ENCODE peak calls at places on chromosomes 7 and 10, in five cellular contexts. A, O, P, B and F are unnamed samples.

GRCh38 chr10:95391570-95392249 is 100.9 kb upstream of the PDLIM1 start:
- DNase-seq in A (peak), O (no peak), P (peak), B (peak), F (peak)

GRCh38 chr7:39621784-39622411 is 1.5 kb upstream of the RALA start:
- DNase-seq in A (peak), O (peak), P (no peak), B (peak), F (peak)

GRCh38 chr7:157576415-157576814 is 239.6 kb downstream of the DNAJB6 start:
- DNase-seq in A (no peak), O (no peak), P (no peak), B (no peak), F (no peak)

GRCh38 chr7:75989726-75990388 is 4.5 kb downstream of the TMEM120A start:
- DNase-seq in A (no peak), O (no peak), P (no peak), B (peak), F (no peak)

GRCh38 chr7:92836489-92837213 is at the start of gene CDK6:
- DNase-seq in A (peak), O (no peak), P (peak), B (peak), F (peak)

GRCh38 chr7:73833251-73833919 is 2.6 kb downstream of the CLDN4 start:
- DNase-seq in A (peak), O (no peak), P (no peak), B (no peak), F (no peak)

GRCh38 chr7:158726277-158726807 is 21.7 kb upstream of the NCAPG2 start:
- DNase-seq in A (no peak), O (no peak), P (no peak), B (no peak), F (no peak)

GRCh38 chr10:15345450-15345849 is 25.6 kb downstream of the FAM171A1 start:
- DNase-seq in A (no peak), O (no peak), P (no peak), B (no peak), F (no peak)

GRCh38 chr7:1914321-1914720 is 244.2 kb downstream of the ELFN1 start:
- DNase-seq in A (no peak), O (no peak), P (no peak), B (peak), F (peak)

GRCh38 chr10:104209575-104210198 is 22.5 kb downstream of the CFAP43 start:
- DNase-seq in A (peak), O (no peak), P (peak), B (peak), F (peak)

GRCh38 chr10:112973046-112973445 is 23.0 kb downstream of the TCF7L2 start:
- DNase-seq in A (no peak), O (no peak), P (no peak), B (no peak), F (peak)

GRCh38 chr7:99599836-99600235 is 1.8 kb downstream of the TMEM225B start:
- DNase-seq in A (no peak), O (no peak), P (no peak), B (no peak), F (no peak)

GRCh38 chr7:141045842-141046630 is 27.8 kb upstream of the TMEM178B start:
- DNase-seq in A (no peak), O (no peak), P (no peak), B (peak), F (peak)

GRCh38 chr7:158612546-158612945 is 24.9 kb upstream of the PTPRN2 start:
- DNase-seq in A (no peak), O (no peak), P (no peak), B (no peak), F (no peak)

GRCh38 chr7:3880221-3880935 is 579.3 kb downstream of the SDK1 start:
- DNase-seq in A (peak), O (no peak), P (no peak), B (no peak), F (no peak)

GRCh38 chr7:150450491-150450992 is at the start of gene GIMAP8:
- DNase-seq in A (peak), O (peak), P (no peak), B (no peak), F (no peak)

GRCh38 chr10:77168161-77168560 is 469.4 kb downstream of the KCNMA1 start:
- DNase-seq in A (no peak), O (no peak), P (no peak), B (no peak), F (no peak)

GRCh38 chr7:92448185-92448747 is 984 bp downstream of the GATAD1 start:
- DNase-seq in A (peak), O (peak), P (no peak), B (peak), F (peak)

GRCh38 chr7:27210441-27211083 is 10.7 kb upstream of the HOXA13 start:
- DNase-seq in A (peak), O (no peak), P (no peak), B (peak), F (peak)

GRCh38 chr7:111229951-111230350 is 139.0 kb downstream of the LRRN3 start:
- DNase-seq in A (no peak), O (no peak), P (no peak), B (no peak), F (no peak)

GRCh38 chr10:66349726-66350125 is 576.1 kb upstream of the LRRTM3 start:
- DNase-seq in A (no peak), O (no peak), P (no peak), B (no peak), F (no peak)

GRCh38 chr7:17448479-17449423 is 150.3 kb downstream of the AHR start:
- DNase-seq in A (no peak), O (no peak), P (no peak), B (no peak), F (no peak)

GRCh38 chr10:76628801-76629200 is 1008.8 kb downstream of the KCNMA1 start:
- DNase-seq in A (no peak), O (no peak), P (no peak), B (no peak), F (no peak)

GRCh38 chr10:5540080-5540479 is 15.3 kb downstream of the CALML3 start:
- DNase-seq in A (no peak), O (no peak), P (no peak), B (no peak), F (no peak)

GRCh38 chr10:8189458-8189857 is 135.0 kb downstream of the GATA3 start:
- DNase-seq in A (no peak), O (no peak), P (no peak), B (no peak), F (no peak)

GRCh38 chr7:24378871-24379608 is 95.0 kb downstream of the NPY start:
- DNase-seq in A (no peak), O (no peak), P (no peak), B (peak), F (peak)

GRCh38 chr7:52689912-52690311 is 345.5 kb upstream of the POM121L12 start:
- DNase-seq in A (no peak), O (no peak), P (no peak), B (no peak), F (no peak)

DNA sequence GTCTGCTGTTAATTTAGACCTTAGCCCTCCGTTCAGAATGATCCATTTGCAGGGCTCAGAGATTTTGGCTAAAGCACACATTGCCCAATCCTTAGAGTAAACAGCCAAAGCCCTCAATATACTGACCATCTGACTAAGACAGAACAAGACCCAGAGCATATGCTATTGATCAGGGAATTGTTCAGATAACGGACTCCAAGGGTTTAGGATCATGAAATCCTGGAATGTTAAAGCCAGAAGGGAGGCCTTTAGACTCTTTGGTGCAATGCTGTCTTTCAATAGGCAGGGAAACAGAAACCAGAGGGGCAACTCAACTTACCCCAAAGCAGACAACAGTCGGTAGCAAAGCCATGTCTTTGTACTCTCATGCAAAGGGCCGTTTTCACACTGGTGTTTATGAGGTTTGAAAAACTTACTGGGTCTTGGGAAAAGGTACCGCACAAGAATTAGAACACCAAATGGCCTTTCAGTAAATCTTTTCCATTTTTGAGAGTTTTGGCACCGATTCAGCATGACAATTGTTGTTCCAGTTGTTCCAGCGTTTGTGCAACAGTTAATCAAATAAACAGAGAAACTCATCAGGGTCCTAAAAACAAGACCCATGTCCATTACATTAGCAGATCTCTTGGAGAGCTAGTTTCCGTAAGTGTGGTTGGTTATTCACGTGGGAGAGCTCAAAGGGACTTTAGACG is 94.2 kb upstream of the AGBL3 start:
- DNase-seq in A (peak), O (no peak), P (no peak), B (peak), F (peak)
- H3K4me3 ChIP-seq in A (peak), O (no peak), P (peak), B (peak), F (peak)

GRCh38 chr7:36601596-36601995 is 122.7 kb downstream of the AOAH start:
- DNase-seq in A (no peak), O (no peak), P (no peak), B (no peak), F (no peak)

GRCh38 chr7:36602975-36603887 is 121.1 kb downstream of the AOAH start:
- DNase-seq in A (no peak), O (no peak), P (no peak), B (no peak), F (no peak)

GRCh38 chr7:36600314-36600682 is 124.0 kb downstream of the AOAH start:
- DNase-seq in A (no peak), O (no peak), P (no peak), B (no peak), F (no peak)

GRCh38 chr7:36599645-36600313 is 124.5 kb downstream of the AOAH start:
- DNase-seq in A (no peak), O (no peak), P (no peak), B (no peak), F (no peak)

GRCh38 chr7:36600869-36601530 is 123.3 kb downstream of the AOAH start:
- DNase-seq in A (no peak), O (no peak), P (no peak), B (peak), F (peak)
- H3K4me3 ChIP-seq in A (no peak), O (no peak), P (no peak), B (no peak), F (no peak)

DNA sequence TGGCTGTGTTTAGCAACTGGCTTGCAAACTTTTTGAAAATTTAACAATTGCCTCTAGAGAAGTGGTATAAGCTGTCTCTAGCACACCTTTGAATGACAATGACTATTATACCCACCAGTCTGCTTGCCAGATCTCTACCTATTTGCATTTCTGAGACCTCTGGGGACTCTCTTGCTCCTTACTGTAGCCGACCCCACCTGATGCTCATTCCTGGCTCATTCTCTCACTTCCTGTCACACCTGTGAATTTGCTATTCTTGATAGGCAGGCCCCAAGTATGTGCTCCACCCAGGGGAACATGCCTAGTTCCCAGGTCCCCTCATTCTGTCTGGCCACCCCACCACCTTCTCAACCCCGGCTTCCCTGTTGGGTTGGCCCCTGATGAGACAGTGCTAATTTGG is 138.0 kb downstream of the RPS24 start:
- DNase-seq in A (peak), O (no peak), P (no peak), B (no peak), F (no peak)
- H3K4me3 ChIP-seq in A (no peak), O (no peak), P (no peak), B (no peak), F (no peak)

GRCh38 chr7:29359480-29360093 is 165.0 kb downstream of the CHN2 start:
- DNase-seq in A (no peak), O (no peak), P (no peak), B (no peak), F (no peak)
- H3K4me3 ChIP-seq in A (no peak), O (no peak), P (no peak), B (no peak), F (no peak)

GRCh38 chr10:132452651-132453469 is 55.9 kb downstream of the PWWP2B start:
- DNase-seq in A (peak), O (peak), P (peak), B (peak), F (peak)
- H3K4me3 ChIP-seq in A (peak), O (no peak), P (no peak), B (peak), F (no peak)

GRCh38 chr10:11827006-11827405 is 3.9 kb downstream of the PROSER2 start:
- DNase-seq in A (no peak), O (no peak), P (no peak), B (no peak), F (no peak)

GRCh38 chr10:11827414-11827813 is 4.3 kb downstream of the PROSER2 start:
- DNase-seq in A (no peak), O (no peak), P (no peak), B (no peak), F (no peak)

GRCh38 chr10:11824825-11825224 is 1.7 kb downstream of the PROSER2 start:
- DNase-seq in A (no peak), O (no peak), P (no peak), B (peak), F (no peak)

GRCh38 chr10:11824376-11824775 is 1.2 kb downstream of the PROSER2 start:
- DNase-seq in A (no peak), O (no peak), P (no peak), B (peak), F (peak)

GRCh38 chr10:11825796-11826414 is 2.7 kb downstream of the PROSER2 start:
- DNase-seq in A (no peak), O (no peak), P (no peak), B (peak), F (peak)
- H3K4me3 ChIP-seq in A (no peak), O (no peak), P (no peak), B (no peak), F (no peak)

GRCh38 chr10:6649903-6650302 is 69.8 kb upstream of the PRKCQ start:
- DNase-seq in A (no peak), O (no peak), P (no peak), B (no peak), F (no peak)
- H3K4me3 ChIP-seq in A (no peak), O (no peak), P (no peak), B (no peak), F (no peak)